ENCODE peak calls at places on chromosomes 1 and 21, in eight cellular contexts. One of them, this sample, is unnamed.

GRCh38 chr1:41664861-41665640 is 180.6 kb upstream of the EDN2 start:
- DNase-seq in T-cell: no peak
- DNase-seq in ACHN: peak; percentile 76
- DNase-seq in NCI-H1694: peak; percentile 62
- DNase-seq in ELR: peak; percentile 92
- DNase-seq in adrenal gland: no peak
- DNase-seq in colonic mucosa: no peak
- DNase-seq in NCI-H1092 treated with DMSO at 0.1 percent for 48 hours: no peak
- DNase-seq in this sample: no peak

GRCh38 chr21:14947613-14948160 is 117.1 kb downstream of the NRIP1 start:
- DNase-seq in T-cell: no peak
- DNase-seq in ACHN: no peak
- DNase-seq in NCI-H1694: no peak
- DNase-seq in ELR: no peak
- DNase-seq in adrenal gland: no peak
- DNase-seq in colonic mucosa: no peak
- DNase-seq in NCI-H1092 treated with DMSO at 0.1 percent for 48 hours: no peak
- DNase-seq in this sample: no peak

GRCh38 chr1:30718636-30719405 is 4.6 kb downstream of the MATN1 start:
- DNase-seq in T-cell: peak; percentile 67
- DNase-seq in ACHN: peak; percentile 93
- DNase-seq in NCI-H1694: peak; percentile 76
- DNase-seq in ELR: peak; percentile 96
- DNase-seq in adrenal gland: peak; percentile 99
- DNase-seq in colonic mucosa: peak; percentile 88
- DNase-seq in NCI-H1092 treated with DMSO at 0.1 percent for 48 hours: peak; percentile 84
- DNase-seq in this sample: peak; percentile 87

GRCh38 chr1:215606564-215607168 is 39.6 kb downstream of the KCTD3 start:
- DNase-seq in T-cell: no peak
- DNase-seq in ACHN: peak; percentile 42
- DNase-seq in NCI-H1694: no peak
- DNase-seq in ELR: peak; percentile 64
- DNase-seq in adrenal gland: no peak
- DNase-seq in colonic mucosa: no peak
- DNase-seq in NCI-H1092 treated with DMSO at 0.1 percent for 48 hours: no peak
- DNase-seq in this sample: no peak

GRCh38 chr1:89842547-89843278 is 21.9 kb downstream of the LRRC8D start:
- DNase-seq in T-cell: no peak
- DNase-seq in ACHN: peak; percentile 39
- DNase-seq in NCI-H1694: no peak
- DNase-seq in ELR: no peak
- DNase-seq in adrenal gland: no peak
- DNase-seq in colonic mucosa: no peak
- DNase-seq in NCI-H1092 treated with DMSO at 0.1 percent for 48 hours: peak; percentile 56
- DNase-seq in this sample: no peak

GRCh38 chr1:85445906-85446305 is 19.1 kb downstream of the DDAH1 start:
- DNase-seq in T-cell: no peak
- DNase-seq in ACHN: no peak
- DNase-seq in NCI-H1694: no peak
- DNase-seq in ELR: peak; percentile 52
- DNase-seq in adrenal gland: no peak
- DNase-seq in colonic mucosa: no peak
- DNase-seq in NCI-H1092 treated with DMSO at 0.1 percent for 48 hours: no peak
- DNase-seq in this sample: no peak

GRCh38 chr1:204491653-204492052 is 3.0 kb downstream of the PIK3C2B start:
- DNase-seq in T-cell: no peak
- DNase-seq in ACHN: no peak
- DNase-seq in NCI-H1694: no peak
- DNase-seq in ELR: no peak
- DNase-seq in adrenal gland: no peak
- DNase-seq in colonic mucosa: no peak
- DNase-seq in NCI-H1092 treated with DMSO at 0.1 percent for 48 hours: no peak
- DNase-seq in this sample: no peak

GRCh38 chr1:94438692-94439276 is 20.6 kb downstream of the ABCD3 start:
- DNase-seq in T-cell: no peak
- DNase-seq in ACHN: no peak
- DNase-seq in NCI-H1694: no peak
- DNase-seq in ELR: no peak
- DNase-seq in adrenal gland: no peak
- DNase-seq in colonic mucosa: peak; percentile 62
- DNase-seq in NCI-H1092 treated with DMSO at 0.1 percent for 48 hours: no peak
- DNase-seq in this sample: no peak

GRCh38 chr1:177490786-177491185 is 320.0 kb downstream of the BRINP2 start:
- DNase-seq in T-cell: no peak
- DNase-seq in ACHN: no peak
- DNase-seq in NCI-H1694: no peak
- DNase-seq in ELR: no peak
- DNase-seq in adrenal gland: no peak
- DNase-seq in colonic mucosa: no peak
- DNase-seq in NCI-H1092 treated with DMSO at 0.1 percent for 48 hours: no peak
- DNase-seq in this sample: no peak

GRCh38 chr1:213669964-213670691 is 317.6 kb upstream of the PROX1 start:
- DNase-seq in T-cell: peak; percentile 42
- DNase-seq in ACHN: no peak
- DNase-seq in NCI-H1694: no peak
- DNase-seq in ELR: no peak
- DNase-seq in adrenal gland: no peak
- DNase-seq in colonic mucosa: peak; percentile 69
- DNase-seq in NCI-H1092 treated with DMSO at 0.1 percent for 48 hours: peak; percentile 56
- DNase-seq in this sample: no peak

GRCh38 chr1:77421504-77422233 is 139.8 kb downstream of the AK5 start:
- DNase-seq in T-cell: peak; percentile 4
- DNase-seq in ACHN: no peak
- DNase-seq in NCI-H1694: no peak
- DNase-seq in ELR: no peak
- DNase-seq in adrenal gland: no peak
- DNase-seq in colonic mucosa: no peak
- DNase-seq in NCI-H1092 treated with DMSO at 0.1 percent for 48 hours: no peak
- DNase-seq in this sample: no peak

GRCh38 chr1:21232044-21232443 is 55.3 kb upstream of the EIF4G3 start:
- DNase-seq in T-cell: no peak
- DNase-seq in ACHN: peak; percentile 46
- DNase-seq in NCI-H1694: peak; percentile 34
- DNase-seq in ELR: peak; percentile 66
- DNase-seq in adrenal gland: peak; percentile 80
- DNase-seq in colonic mucosa: peak; percentile 67
- DNase-seq in NCI-H1092 treated with DMSO at 0.1 percent for 48 hours: peak; percentile 76
- DNase-seq in this sample: no peak

GRCh38 chr21:29258626-29259335 is 39.9 kb upstream of the BACH1 start:
- DNase-seq in T-cell: no peak
- DNase-seq in ACHN: peak; percentile 34
- DNase-seq in NCI-H1694: no peak
- DNase-seq in ELR: peak; percentile 90
- DNase-seq in adrenal gland: no peak
- DNase-seq in colonic mucosa: no peak
- DNase-seq in NCI-H1092 treated with DMSO at 0.1 percent for 48 hours: no peak
- DNase-seq in this sample: no peak

GRCh38 chr1:177780096-177780700 is 189.7 kb downstream of the SEC16B start:
- DNase-seq in T-cell: no peak
- DNase-seq in ACHN: peak; percentile 61
- DNase-seq in NCI-H1694: peak; percentile 30
- DNase-seq in ELR: peak; percentile 65
- DNase-seq in adrenal gland: peak; percentile 55
- DNase-seq in colonic mucosa: no peak
- DNase-seq in NCI-H1092 treated with DMSO at 0.1 percent for 48 hours: peak; percentile 82
- DNase-seq in this sample: no peak

GRCh38 chr1:218397752-218398339 is 52.7 kb downstream of the TGFB2 start:
- DNase-seq in T-cell: no peak
- DNase-seq in ACHN: peak; percentile 59
- DNase-seq in NCI-H1694: no peak
- DNase-seq in ELR: peak; percentile 37
- DNase-seq in adrenal gland: no peak
- DNase-seq in colonic mucosa: no peak
- DNase-seq in NCI-H1092 treated with DMSO at 0.1 percent for 48 hours: no peak
- DNase-seq in this sample: no peak

GRCh38 chr1:201890223-201890622 is 1.5 kb downstream of the SHISA4 start:
- DNase-seq in T-cell: no peak
- DNase-seq in ACHN: no peak
- DNase-seq in NCI-H1694: no peak
- DNase-seq in ELR: no peak
- DNase-seq in adrenal gland: no peak
- DNase-seq in colonic mucosa: no peak
- DNase-seq in NCI-H1092 treated with DMSO at 0.1 percent for 48 hours: no peak
- DNase-seq in this sample: no peak

GRCh38 chr1:172976222-172977041 is 74.3 kb downstream of the TNFSF18 start:
- DNase-seq in T-cell: no peak
- DNase-seq in ACHN: peak; percentile 28
- DNase-seq in NCI-H1694: no peak
- DNase-seq in ELR: peak; percentile 52
- DNase-seq in adrenal gland: no peak
- DNase-seq in colonic mucosa: peak; percentile 77
- DNase-seq in NCI-H1092 treated with DMSO at 0.1 percent for 48 hours: no peak
- DNase-seq in this sample: peak; percentile 68

GRCh38 chr1:247914941-247915662 is 5.0 kb upstream of the OR2T8 start:
- DNase-seq in T-cell: no peak
- DNase-seq in ACHN: no peak
- DNase-seq in NCI-H1694: no peak
- DNase-seq in ELR: no peak
- DNase-seq in adrenal gland: no peak
- DNase-seq in colonic mucosa: no peak
- DNase-seq in NCI-H1092 treated with DMSO at 0.1 percent for 48 hours: no peak
- DNase-seq in this sample: no peak

GRCh38 chr1:21293537-21294265 is 3.4 kb upstream of the ECE1 start:
- DNase-seq in T-cell: peak; percentile 27
- DNase-seq in ACHN: no peak
- DNase-seq in NCI-H1694: no peak
- DNase-seq in ELR: no peak
- DNase-seq in adrenal gland: no peak
- DNase-seq in colonic mucosa: no peak
- DNase-seq in NCI-H1092 treated with DMSO at 0.1 percent for 48 hours: no peak
- DNase-seq in this sample: no peak

GRCh38 chr21:42576639-42577038 is 63.0 kb downstream of the SLC37A1 start:
- DNase-seq in T-cell: no peak
- DNase-seq in ACHN: no peak
- DNase-seq in NCI-H1694: no peak
- DNase-seq in ELR: no peak
- DNase-seq in adrenal gland: no peak
- DNase-seq in colonic mucosa: no peak
- DNase-seq in NCI-H1092 treated with DMSO at 0.1 percent for 48 hours: no peak
- DNase-seq in this sample: no peak

GRCh38 chr1:218717611-218718010 is 372.5 kb downstream of the TGFB2 start:
- DNase-seq in T-cell: no peak
- DNase-seq in ACHN: no peak
- DNase-seq in NCI-H1694: no peak
- DNase-seq in ELR: peak; percentile 15
- DNase-seq in adrenal gland: no peak
- DNase-seq in colonic mucosa: no peak
- DNase-seq in NCI-H1092 treated with DMSO at 0.1 percent for 48 hours: no peak
- DNase-seq in this sample: no peak

GRCh38 chr1:211343607-211344334 is 17.1 kb downstream of the TRAF5 start:
- DNase-seq in T-cell: no peak
- DNase-seq in ACHN: no peak
- DNase-seq in NCI-H1694: no peak
- DNase-seq in ELR: peak; percentile 25
- DNase-seq in adrenal gland: no peak
- DNase-seq in colonic mucosa: no peak
- DNase-seq in NCI-H1092 treated with DMSO at 0.1 percent for 48 hours: no peak
- DNase-seq in this sample: no peak

GRCh38 chr21:25330266-25330665 is 277.0 kb downstream of the MRPL39 start:
- DNase-seq in T-cell: no peak
- DNase-seq in ACHN: no peak
- DNase-seq in NCI-H1694: no peak
- DNase-seq in ELR: no peak
- DNase-seq in adrenal gland: no peak
- DNase-seq in colonic mucosa: no peak
- DNase-seq in NCI-H1092 treated with DMSO at 0.1 percent for 48 hours: no peak
- DNase-seq in this sample: no peak

GRCh38 chr1:216721878-216722277 is 1.4 kb downstream of the ESRRG start:
- DNase-seq in T-cell: no peak
- DNase-seq in ACHN: no peak
- DNase-seq in NCI-H1694: no peak
- DNase-seq in ELR: no peak
- DNase-seq in adrenal gland: no peak
- DNase-seq in colonic mucosa: no peak
- DNase-seq in NCI-H1092 treated with DMSO at 0.1 percent for 48 hours: peak; percentile 54
- DNase-seq in this sample: no peak

GRCh38 chr1:181659348-181659957 is 176.1 kb downstream of the CACNA1E start:
- DNase-seq in T-cell: no peak
- DNase-seq in ACHN: no peak
- DNase-seq in NCI-H1694: no peak
- DNase-seq in ELR: no peak
- DNase-seq in adrenal gland: no peak
- DNase-seq in colonic mucosa: no peak
- DNase-seq in NCI-H1092 treated with DMSO at 0.1 percent for 48 hours: no peak
- DNase-seq in this sample: no peak

GRCh38 chr1:155081472-155082300 is 3.0 kb downstream of the EFNA3 start:
- DNase-seq in T-cell: no peak
- DNase-seq in ACHN: no peak
- DNase-seq in NCI-H1694: no peak
- DNase-seq in ELR: no peak
- DNase-seq in adrenal gland: no peak
- DNase-seq in colonic mucosa: peak; percentile 63
- DNase-seq in NCI-H1092 treated with DMSO at 0.1 percent for 48 hours: no peak
- DNase-seq in this sample: no peak

GRCh38 chr1:6488602-6489382 is 2.7 kb downstream of the PLEKHG5 start:
- DNase-seq in T-cell: no peak
- DNase-seq in ACHN: no peak
- DNase-seq in NCI-H1694: no peak
- DNase-seq in ELR: no peak
- DNase-seq in adrenal gland: no peak
- DNase-seq in colonic mucosa: peak; percentile 85
- DNase-seq in NCI-H1092 treated with DMSO at 0.1 percent for 48 hours: no peak
- DNase-seq in this sample: no peak

This sample was measured in brain pericyte.